ENCODE peak calls at places on chromosomes 1 and 21, in nine cellular contexts. C, F, P, R, K, Y, W, M and T are unnamed samples.

GRCh38 chr1:37415611-37416244 is 58.7 kb upstream of the ZC3H12A start:
- DNase-seq in F (no peak), P (no peak), K (no peak), C (no peak), R (no peak), M (no peak), W (no peak), Y (no peak), T (no peak)

GRCh38 chr21:44800103-44800502 is 1.5 kb downstream of the UBE2G2 start:
- DNase-seq in Y (no peak), W (no peak), F (peak; percentile 50), R (no peak), K (no peak), C (no peak), M (no peak), P (no peak), T (no peak)

GRCh38 chr1:236143104-236143948 is 987 bp downstream of the GPR137B start:
- DNase-seq in C (no peak), M (no peak), R (peak; percentile 35), W (no peak), P (no peak), K (no peak), Y (no peak), F (peak; percentile 59), T (no peak)

GRCh38 chr1:224211262-224211962 is 28.4 kb downstream of the DEGS1 start:
- DNase-seq in W (no peak), M (no peak), F (peak; percentile 81), R (no peak), P (no peak), C (no peak), Y (no peak), K (no peak), T (no peak)

GRCh38 chr1:18913065-18913502 is 10.7 kb upstream of the ALDH4A1 start:
- DNase-seq in R (peak; percentile 84), M (peak; percentile 62), F (peak; percentile 42), P (peak; percentile 50), K (peak; percentile 64), W (peak; percentile 34), C (peak; percentile 70), Y (peak; percentile 92), T (peak; percentile 85)

GRCh38 chr1:201149400-201149799 is 4.9 kb downstream of the TMEM9 start:
- DNase-seq in M (no peak), C (no peak), W (no peak), F (peak; percentile 67), R (no peak), Y (peak; percentile 85), K (no peak), P (peak; percentile 35), T (peak; percentile 44)

GRCh38 chr1:225911207-225912130 is 12.6 kb downstream of the PYCR2 start:
- DNase-seq in K (peak; percentile 66), C (no peak), P (peak; percentile 34), Y (peak; percentile 74), M (peak; percentile 16), R (peak; percentile 62), W (no peak), F (no peak), T (peak; percentile 33)

GRCh38 chr1:56910441-56910985 is 55.3 kb downstream of the C8B start:
- DNase-seq in K (no peak), Y (no peak), M (no peak), F (no peak), C (no peak), R (no peak), W (peak; percentile 91), P (no peak), T (no peak)

GRCh38 chr1:184299076-184299790 is 87.6 kb upstream of the C1orf21 start:
- DNase-seq in M (no peak), Y (no peak), P (no peak), K (no peak), W (no peak), F (peak; percentile 65), C (peak; percentile 52), R (no peak), T (no peak)

GRCh38 chr21:17903029-17903806 is 84.1 kb upstream of the C21orf91 start:
- DNase-seq in R (no peak), F (peak; percentile 61), M (no peak), K (no peak), W (peak; percentile 11), P (no peak), C (peak; percentile 54), Y (no peak), T (peak; percentile 25)

GRCh38 chr1:53175302-53175913 is 21.2 kb upstream of the CPT2 start:
- DNase-seq in C (no peak), Y (no peak), F (no peak), W (no peak), R (no peak), P (no peak), M (no peak), K (no peak), T (no peak)

GRCh38 chr21:27017251-27017650 is 50.4 kb upstream of the ADAMTS5 start:
- DNase-seq in P (no peak), M (no peak), W (no peak), Y (no peak), K (no peak), C (no peak), F (no peak), R (no peak), T (no peak)

GRCh38 chr1:46530311-46530710 is 21.1 kb downstream of the KNCN start:
- DNase-seq in Y (no peak), K (no peak), F (no peak), M (no peak), C (no peak), R (no peak), P (no peak), W (no peak), T (no peak)

GRCh38 chr1:219580019-219580676 is 32.8 kb downstream of the ZC3H11B start:
- DNase-seq in M (no peak), Y (no peak), K (no peak), R (no peak), P (no peak), F (no peak), C (no peak), W (no peak), T (no peak)

GRCh38 chr1:77975907-77976306 is 3.0 kb downstream of the FUBP1 start:
- DNase-seq in R (no peak), M (no peak), K (no peak), W (no peak), Y (no peak), P (no peak), F (peak; percentile 12), C (no peak), T (no peak)